ENCODE peak calls at places on chromosomes 16 and 17, in nine cellular contexts. W, V, J, F, M, I, C, Q and E are unnamed samples.

GRCh38 chr16:84844049-84844350 is 24.2 kb downstream of the CRISPLD2 start:
- DNase-seq in M (no peak), Q (peak; percentile 55), I (no peak), W (no peak), F (peak; percentile 46), V (no peak), C (no peak), J (no peak), E (no peak)

GRCh38 chr16:75288596-75289120 is 37.2 kb upstream of the BCAR1 start:
- DNase-seq in F (no peak), Q (no peak), C (no peak), M (no peak), J (no peak), I (peak; percentile 70), V (no peak), W (no peak), E (peak; percentile 89)

GRCh38 chr16:80852261-80852872 is 48.0 kb upstream of the CDYL2 start:
- DNase-seq in W (no peak), M (peak; percentile 24), Q (no peak), F (peak; percentile 29), I (no peak), V (no peak), J (peak; percentile 36), C (no peak), E (peak; percentile 41)

GRCh38 chr16:83971165-83972130 is 3.4 kb downstream of the NECAB2 start:
- DNase-seq in M (no peak), V (no peak), J (no peak), Q (no peak), I (no peak), C (no peak), F (no peak), W (no peak), E (no peak)

GRCh38 chr17:44587339-44587738 is 30.1 kb downstream of the FZD2 start:
- DNase-seq in W (peak; percentile 82), I (no peak), C (no peak), Q (no peak), J (peak; percentile 51), F (peak; percentile 94), V (peak; percentile 93), M (peak; percentile 96), E (no peak)

GRCh38 chr16:1413684-1414531 is 596 bp downstream of the UNKL start:
- DNase-seq in Q (peak; percentile 16), J (peak; percentile 52), V (peak; percentile 73), W (peak; percentile 75), C (peak; percentile 17), I (peak; percentile 89), M (peak; percentile 39), F (peak; percentile 47), E (peak; percentile 81)

GRCh38 chr16:71732587-71732986 is 8.1 kb upstream of the PHLPP2 start:
- DNase-seq in W (no peak), V (no peak), J (no peak), C (no peak), Q (no peak), I (no peak), M (no peak), F (no peak), E (no peak)

GRCh38 chr17:82330322-82331239 is 3.0 kb downstream of the SECTM1 start:
- DNase-seq in Q (peak; percentile 93), I (no peak), M (peak; percentile 76), J (no peak), F (peak; percentile 58), W (no peak), C (peak; percentile 88), V (no peak), E (no peak)